ENCODE peak calls at places on chromosomes 5 and 9, in nine cellular contexts. G is HCEC 1CT, L is left cardiac atrium, S is T-helper 2 cell, R is M059J, N is fibroblast of mammary gland, U is neural progenitor cell, V is hypothalamus, F is HS-5. M is an unnamed sample.

GRCh38 chr5:141841376-141841775 is 36.8 kb downstream of the PCDH1 start:
- DNase-seq in G (no peak), L (no peak), S (no peak), R (no peak), N (no peak), U (no peak), V (no peak), F (no peak), M (no peak)

GRCh38 chr5:122126177-122126701 is 3.1 kb upstream of the ZNF474 start:
- DNase-seq in G (peak), L (no peak), S (no peak), R (peak), N (peak), U (no peak), V (no peak), F (no peak), M (peak)

GRCh38 chr5:156819967-156820581 is 30.0 kb upstream of the PPP1R2B start:
- DNase-seq in G (no peak), L (no peak), S (no peak), R (no peak), N (no peak), U (no peak), V (no peak), F (no peak), M (no peak)

GRCh38 chr9:130857864-130858730 is 23.0 kb downstream of the ABL1 start:
- DNase-seq in G (peak), L (peak), S (no peak), R (peak), N (peak), U (no peak), V (no peak), F (peak), M (peak)

GRCh38 chr9:96192710-96193109 is 109.3 kb downstream of the HSD17B3 start:
- DNase-seq in G (no peak), L (no peak), S (no peak), R (no peak), N (no peak), U (no peak), V (no peak), F (no peak), M (no peak)

GRCh38 chr5:132500244-132500930 is 9.8 kb upstream of the IRF1 start:
- DNase-seq in G (no peak), L (no peak), S (no peak), R (no peak), N (no peak), U (no peak), V (no peak), F (no peak), M (no peak)

GRCh38 chr9:35695801-35696420 is 6.2 kb upstream of the TPM2 start:
- DNase-seq in G (no peak), L (no peak), S (no peak), R (no peak), N (no peak), U (no peak), V (no peak), F (no peak), M (no peak)

GRCh38 chr9:86507119-86507731 is 153.0 kb upstream of the TUT7 start:
- DNase-seq in G (no peak), L (no peak), S (no peak), R (no peak), N (no peak), U (no peak), V (no peak), F (no peak), M (peak)

GRCh38 chr9:124899845-124900244 is 37.9 kb downstream of the ARPC5L start:
- DNase-seq in G (no peak), L (no peak), S (no peak), R (no peak), N (no peak), U (no peak), V (no peak), F (no peak), M (no peak)

GRCh38 chr5:135272311-135272805 is 126.7 kb downstream of the MACROH2A1 start:
- DNase-seq in G (no peak), L (no peak), S (no peak), R (no peak), N (no peak), U (no peak), V (no peak), F (no peak), M (no peak)

GRCh38 chr5:91219141-91219802 is 163.8 kb downstream of the ARRDC3 start:
- DNase-seq in G (peak), L (no peak), S (no peak), R (peak), N (peak), U (no peak), V (no peak), F (peak), M (peak)

GRCh38 chr9:5869315-5870019 is 21.2 kb upstream of the MLANA start:
- DNase-seq in G (no peak), L (no peak), S (no peak), R (peak), N (peak), U (peak), V (no peak), F (no peak), M (no peak)

GRCh38 chr5:15752886-15753285 is 252.9 kb downstream of the FBXL7 start:
- DNase-seq in G (peak), L (peak), S (no peak), R (no peak), N (peak), U (no peak), V (peak), F (no peak), M (peak)